ENCODE peak calls at places on chromosomes 1 and 21, in ten cellular contexts. U is CD8-positive, alpha-beta T cell; X is AG09309; B is H9; Z is neural crest cell; K is GM12865; V is progenitor cell of endocrine pancreas; A is chondrocyte; Y is bronchial epithelial cell; R is nephron progenitor cell. H is an unnamed sample.

GRCh38 chr1:95353185-95353584 is 119.2 kb downstream of the RWDD3 start:
- DNase-seq in X (no peak), K (no peak), Y (peak), Z (no peak), A (no peak), V (no peak), B (no peak), R (no peak), U (no peak), H (no peak)

GRCh38 chr1:212981571-212982328 is 31.4 kb downstream of the VASH2 start:
- DNase-seq in B (peak), A (no peak), Z (no peak), Y (peak), K (peak), V (no peak), X (no peak), R (no peak), U (no peak), H (peak)

GRCh38 chr1:8166436-8166835 is 140.3 kb upstream of the ERRFI1 start:
- DNase-seq in X (no peak), U (no peak), Z (no peak), R (no peak), A (no peak), V (no peak), Y (no peak), K (no peak), B (no peak), H (no peak)

GRCh38 chr1:47231314-47232186 is 475 bp downstream of the TAL1 start:
- DNase-seq in Y (peak), X (no peak), B (peak), A (no peak), V (no peak), Z (peak), U (no peak), K (peak), R (peak), H (peak)

GRCh38 chr1:53593758-53594380 is 134.7 kb downstream of the DMRTB1 start:
- DNase-seq in Y (no peak), B (peak), R (peak), Z (peak), A (peak), X (no peak), K (no peak), V (peak), U (no peak), H (no peak)

GRCh38 chr1:176521211-176521610 is 58.2 kb downstream of the PAPPA2 start:
- DNase-seq in Z (no peak), K (no peak), V (no peak), A (no peak), B (no peak), X (no peak), U (no peak), R (no peak), Y (no peak), H (no peak)

GRCh38 chr1:113147826-113148225 is 74.8 kb downstream of the LRIG2 start:
- DNase-seq in K (no peak), V (no peak), A (no peak), Z (no peak), U (no peak), B (no peak), Y (no peak), X (no peak), R (no peak), H (no peak)

GRCh38 chr1:63861055-63861691 is 87.4 kb downstream of the ROR1 start:
- DNase-seq in V (no peak), B (no peak), U (no peak), X (peak), A (no peak), Y (no peak), R (no peak), K (no peak), Z (no peak), H (no peak)

GRCh38 chr1:171188388-171189266 is 3.5 kb downstream of the FMO2 start:
- DNase-seq in R (peak), B (peak), V (no peak), A (no peak), Z (peak), U (no peak), X (peak), K (peak), Y (peak), H (peak)

DNA sequence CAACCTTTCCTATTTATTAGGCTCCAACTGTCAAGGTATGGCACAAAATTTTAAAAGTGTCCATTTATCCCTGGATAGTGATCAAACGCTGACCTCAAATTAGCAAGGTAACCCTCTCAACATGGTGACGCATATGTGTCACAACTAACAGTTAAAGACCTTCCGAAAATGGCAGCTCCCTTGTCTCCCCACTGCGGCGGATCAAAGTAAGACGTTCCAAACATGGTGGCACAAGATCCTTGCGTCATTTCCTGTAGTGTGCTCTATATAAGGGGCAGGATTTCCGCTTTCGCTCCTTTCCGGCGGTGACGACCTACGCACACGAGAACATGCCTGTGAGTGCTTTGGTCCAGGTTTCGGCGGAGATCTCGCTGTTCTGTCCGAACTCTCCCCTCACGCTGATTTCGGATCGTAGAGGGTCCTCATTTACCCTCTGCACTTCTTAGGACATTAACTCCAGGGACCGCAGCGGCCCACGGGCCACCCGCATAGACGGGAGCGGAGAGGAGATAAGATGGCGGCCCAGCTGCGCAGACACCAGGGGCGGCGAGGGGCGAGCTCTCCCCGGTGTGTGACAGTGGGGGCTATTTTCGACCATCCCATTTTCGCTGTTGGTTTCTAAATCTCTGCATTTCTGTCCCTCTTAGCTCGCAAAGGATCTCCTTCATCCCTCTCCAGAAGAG is at the start of gene RPS27:
- DNase-seq in B (peak), K (peak), U (peak), R (peak), Z (peak), V (peak), X (peak), Y (peak), A (no peak), H (peak)
- TF ChIP-seq CTCF in B (no peak), K (no peak), U (no peak), R (no peak), Z (no peak), V (no peak), X (no peak), Y (no peak), A (no peak), H (no peak)

DNA sequence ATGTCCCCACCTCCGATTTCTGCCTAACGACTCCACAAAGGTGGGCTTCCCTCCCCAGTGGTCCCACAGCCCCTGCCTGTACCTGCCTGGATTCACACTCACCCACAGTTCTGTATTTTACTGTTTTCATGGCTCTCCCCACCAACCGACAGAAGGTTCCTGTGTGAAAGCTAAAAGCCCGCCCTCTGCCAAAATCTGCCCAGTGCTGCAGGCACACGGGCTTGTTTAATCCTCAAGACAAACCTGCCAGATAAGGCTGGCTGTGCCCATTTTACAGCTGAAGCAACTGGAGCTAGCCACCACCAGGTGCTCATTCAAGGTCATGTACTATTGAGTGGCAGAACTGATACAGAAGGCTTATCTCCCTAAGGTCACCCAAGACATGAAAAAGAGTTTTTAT is 114.5 kb downstream of the HIVEP3 start:
- DNase-seq in X (no peak), Y (no peak), R (no peak), K (peak), U (no peak), V (no peak), Z (no peak), A (no peak), B (no peak), H (no peak)
- TF ChIP-seq CTCF in X (no peak), Y (no peak), R (no peak), K (no peak), U (no peak), V (no peak), Z (no peak), A (no peak), B (no peak), H (no peak)

DNA sequence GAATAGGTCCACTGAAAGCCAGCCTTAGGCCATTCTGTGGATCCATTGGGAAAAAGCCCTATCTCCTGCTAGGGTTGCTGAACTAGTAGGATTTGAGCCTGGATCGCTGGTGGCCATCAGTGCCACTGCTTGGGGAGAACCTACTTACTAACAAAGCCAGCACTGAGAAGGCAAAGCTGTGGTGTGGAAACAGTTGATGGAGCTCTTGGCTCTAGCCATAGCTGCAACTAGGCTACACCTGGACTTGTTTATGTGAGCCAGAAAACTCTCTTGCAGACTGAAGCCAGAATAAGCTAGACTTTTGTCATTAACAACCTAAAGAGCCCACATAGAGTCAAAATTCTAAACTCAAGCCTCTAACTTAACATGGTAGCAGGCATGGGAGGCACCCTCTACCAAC is 20.7 kb downstream of the DAB1 start:
- DNase-seq in Z (no peak), X (no peak), U (no peak), K (no peak), R (no peak), Y (no peak), V (no peak), A (no peak), B (no peak), H (no peak)
- TF ChIP-seq CTCF in Z (no peak), X (no peak), U (no peak), K (no peak), R (no peak), Y (no peak), V (no peak), A (no peak), B (no peak), H (no peak)

DNA sequence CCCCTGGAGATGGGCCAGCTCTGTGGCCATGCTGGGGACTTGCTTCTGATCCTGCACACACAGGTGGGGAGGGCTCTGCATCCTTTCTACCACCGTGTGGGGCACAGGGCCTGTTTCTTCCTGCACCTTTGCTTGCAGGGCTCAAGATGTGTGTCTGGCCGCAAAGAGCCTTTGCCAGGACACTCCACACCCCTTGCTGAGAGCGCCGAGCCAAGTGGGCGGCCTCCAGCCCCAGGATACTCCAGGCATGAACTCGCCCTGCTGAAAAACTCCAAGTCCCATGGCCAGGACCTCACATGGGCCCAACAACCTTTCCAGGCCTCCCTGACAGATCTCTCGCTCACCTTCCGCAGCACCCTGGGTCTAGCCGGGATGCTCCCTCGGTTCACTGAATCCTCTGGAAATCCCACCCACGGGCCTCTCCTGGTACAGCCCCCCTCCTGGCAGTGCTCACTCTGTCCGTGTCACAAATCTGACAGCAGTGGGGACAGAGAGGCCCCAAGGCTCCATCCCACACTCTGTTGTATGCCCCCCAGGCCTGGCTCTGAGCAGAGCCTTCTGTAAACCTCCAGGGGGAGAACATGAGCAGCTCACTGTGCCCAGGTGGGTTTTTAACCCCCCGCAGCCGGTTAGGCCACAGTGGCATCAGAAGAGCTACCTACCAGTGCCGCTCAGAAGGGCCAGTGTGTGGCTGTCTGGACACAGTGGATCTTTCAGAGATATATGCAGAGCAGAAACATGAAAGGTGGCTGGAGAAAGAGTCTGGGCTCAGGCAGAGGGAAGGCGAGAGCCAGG is 11.8 kb upstream of the GPR153 start:
- DNase-seq in K (no peak), Y (no peak), X (no peak), B (no peak), Z (no peak), R (no peak), A (no peak), V (no peak), U (no peak), H (no peak)
- TF ChIP-seq CTCF in K (no peak), Y (no peak), X (peak), B (peak), Z (no peak), R (peak), A (peak), V (peak), U (no peak), H (no peak)

DNA sequence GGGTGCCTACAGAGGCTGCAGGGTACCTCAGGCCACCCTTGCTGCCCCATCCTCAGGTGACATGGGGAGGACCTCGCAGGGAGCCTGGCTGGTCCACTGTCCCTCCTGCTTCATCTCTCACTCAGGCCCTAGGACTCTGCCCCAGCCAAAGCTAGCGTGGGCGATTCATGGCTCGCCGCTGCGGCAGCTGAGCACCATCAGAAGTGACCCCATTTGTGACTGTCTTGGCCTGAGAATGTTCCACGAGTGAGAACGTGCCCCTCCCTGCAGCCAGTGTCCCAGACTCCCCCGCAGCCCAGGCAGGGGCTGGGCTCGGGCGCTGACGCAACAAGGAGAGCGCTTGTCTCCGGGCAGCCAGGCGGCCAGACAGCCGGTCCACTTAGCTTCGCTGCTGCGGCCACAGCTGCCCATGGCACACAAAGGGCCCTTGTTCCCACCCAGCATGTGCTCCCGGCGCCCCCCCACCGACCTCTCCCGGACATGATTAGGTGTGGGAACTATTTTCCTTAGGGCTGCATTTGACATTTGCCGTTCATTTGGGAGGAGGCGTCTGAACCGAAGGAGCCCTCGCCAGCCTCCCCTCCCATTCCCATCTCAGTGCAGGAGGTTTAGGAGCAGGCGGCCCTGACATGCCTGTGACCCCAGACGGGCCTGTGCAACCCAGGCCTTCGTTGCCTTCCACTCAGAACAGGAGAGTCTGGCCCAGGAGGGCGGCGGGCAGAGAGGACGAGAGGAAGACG is 19.3 kb upstream of the POFUT2 start:
- DNase-seq in V (no peak), U (no peak), X (no peak), Y (no peak), K (no peak), Z (peak), A (peak), R (peak), B (no peak), H (no peak)
- TF ChIP-seq CTCF in V (no peak), U (no peak), X (no peak), Y (no peak), K (no peak), Z (no peak), A (no peak), R (no peak), B (no peak), H (no peak)

H was measured in GM20000.